ENCODE peak calls at places on chromosomes 13 and 19, in five cellular contexts. X, Q, N, A and O are unnamed samples.

GRCh38 chr13:79392882-79393563 is 13.0 kb downstream of the RBM26 start:
- DNase-seq in X (no peak), Q (no peak), N (peak; percentile 68), A (no peak), O (no peak)

GRCh38 chr13:101393140-101393539 is 23.2 kb downstream of the NALCN start:
- DNase-seq in X (no peak), Q (no peak), N (no peak), A (no peak), O (no peak)

GRCh38 chr13:43805071-43805468 is 18.3 kb upstream of the ENOX1 start:
- DNase-seq in X (no peak), Q (peak; percentile 21), N (no peak), A (no peak), O (peak; percentile 19)

GRCh38 chr19:10044390-10044789 is 31.1 kb downstream of the RDH8 start:
- DNase-seq in X (no peak), Q (no peak), N (peak; percentile 71), A (no peak), O (no peak)

GRCh38 chr19:1065606-1066109 is 1.3 kb upstream of the ARHGAP45 start:
- DNase-seq in X (peak; percentile 82), Q (no peak), N (no peak), A (no peak), O (no peak)

GRCh38 chr19:55479451-55480230 is 3.2 kb downstream of the ZNF628 start:
- DNase-seq in X (no peak), Q (no peak), N (no peak), A (no peak), O (no peak)

GRCh38 chr19:5281588-5281987 is 59.0 kb downstream of the PTPRS start:
- DNase-seq in X (peak; percentile 22), Q (peak; percentile 64), N (no peak), A (peak; percentile 36), O (peak; percentile 91)

GRCh38 chr13:73417012-73417615 is 358.3 kb downstream of the KLF5 start:
- DNase-seq in X (no peak), Q (no peak), N (peak; percentile 34), A (no peak), O (no peak)

GRCh38 chr19:14540741-14541525 is 11.5 kb downstream of the TECR start:
- DNase-seq in X (no peak), Q (no peak), N (no peak), A (no peak), O (no peak)

GRCh38 chr13:24218320-24218719 is 57.8 kb downstream of the SPATA13 start:
- DNase-seq in X (no peak), Q (no peak), N (no peak), A (no peak), O (no peak)

GRCh38 chr13:104143760-104144406 is 1077.7 kb upstream of the SLC10A2 start:
- DNase-seq in X (no peak), Q (no peak), N (no peak), A (no peak), O (no peak)

DNA sequence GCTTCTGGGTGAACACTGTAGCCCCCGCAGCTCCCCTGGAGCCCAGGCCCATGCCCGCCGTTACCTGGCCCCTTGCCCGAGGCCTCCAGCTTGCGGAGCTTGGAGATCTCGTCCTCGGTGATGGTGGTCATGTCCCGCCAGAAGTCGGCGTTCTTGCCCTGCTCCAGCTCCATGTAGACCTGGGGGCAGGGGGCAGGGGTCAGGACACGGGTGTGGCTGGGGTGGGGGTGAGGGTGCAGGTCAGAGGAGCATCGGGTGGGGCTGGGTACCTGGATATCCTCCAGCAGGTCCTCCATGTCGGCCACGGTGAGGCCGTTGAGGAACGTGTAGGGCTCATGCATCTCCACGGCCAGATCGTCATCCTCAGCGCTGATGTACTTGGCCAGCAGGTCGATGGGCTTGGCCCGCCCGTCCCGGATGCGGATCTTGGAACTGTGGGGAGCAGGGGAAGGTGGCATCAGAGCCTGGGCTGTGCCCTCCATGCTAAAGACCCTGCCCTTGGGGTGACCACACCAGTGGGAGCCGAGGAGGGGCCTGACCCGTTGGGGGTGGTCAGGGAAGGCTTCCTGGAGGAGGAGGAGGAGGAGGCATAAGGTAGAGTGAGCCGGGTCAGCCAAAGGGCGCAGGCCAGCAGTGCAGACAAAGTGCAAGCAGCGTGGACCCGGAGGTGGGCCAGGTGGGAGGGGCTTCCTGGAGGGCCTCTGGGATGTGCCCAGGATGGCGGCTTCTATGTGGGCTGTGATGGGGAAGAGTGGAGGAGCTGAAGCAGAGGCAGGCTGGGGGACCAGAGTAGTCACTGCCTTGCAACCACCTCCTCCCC is 7.6 kb downstream of the CACTIN start:
- DNase-seq in X (no peak), Q (peak; percentile 40), N (no peak), A (no peak), O (no peak)
- TF ChIP-seq CTCF in X (no peak), Q (no peak), N (no peak), A (no peak), O (no peak)

DNA sequence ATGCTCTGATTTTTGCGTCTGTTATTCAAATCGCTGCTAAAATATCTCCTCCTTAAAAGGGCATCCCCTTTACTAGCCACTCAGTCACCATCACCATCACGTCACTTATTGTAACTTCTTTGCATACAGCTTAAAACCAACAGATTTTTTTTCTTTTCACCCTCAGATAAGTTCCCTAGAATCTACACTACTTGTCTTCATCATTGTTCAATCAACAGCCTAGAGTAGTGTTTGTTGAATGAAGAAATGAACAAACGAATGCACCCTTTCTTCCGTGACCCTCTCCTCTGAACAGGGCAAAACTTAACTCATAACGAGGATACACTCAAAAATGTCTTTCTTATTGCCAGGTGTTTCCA is 1.1 kb upstream of the AKAP11 start:
- DNase-seq in X (no peak), Q (no peak), N (no peak), A (no peak), O (no peak)
- H3K4me3 ChIP-seq in X (peak overlapping the region; percentile 77), Q (peak overlapping the region; percentile 72), N (peak overlapping the region; percentile 47), A (no peak overlapping the region), O (no peak overlapping the region)

GRCh38 chr19:48858984-48859710 is 9.3 kb downstream of the PLEKHA4 start:
- DNase-seq in X (peak; percentile 60), Q (no peak), N (peak; percentile 45), A (no peak), O (no peak)

GRCh38 chr19:48856921-48857320 is 11.5 kb downstream of the PLEKHA4 start:
- DNase-seq in X (no peak), Q (no peak), N (no peak), A (no peak), O (no peak)

GRCh38 chr19:48861313-48861712 is 7.1 kb downstream of the PLEKHA4 start:
- DNase-seq in X (no peak), Q (no peak), N (no peak), A (no peak), O (no peak)

GRCh38 chr19:48862827-48863226 is 5.6 kb downstream of the PLEKHA4 start:
- DNase-seq in X (no peak), Q (no peak), N (no peak), A (no peak), O (no peak)

GRCh38 chr19:48859711-48860572 is 8.5 kb downstream of the PLEKHA4 start:
- DNase-seq in X (no peak), Q (no peak), N (peak; percentile 29), A (no peak), O (no peak)
- TF ChIP-seq POLR2A in X (no peak), Q (no peak), N (no peak), A (no peak), O (no peak)

GRCh38 chr19:58305065-58305931 is at the start of gene ERVK3-1:
- DNase-seq in X (peak; percentile 95), Q (peak; percentile 94), N (peak; percentile 96), A (peak; percentile 95), O (peak; percentile 95)
- TF ChIP-seq CTCF in X (peak; percentile 60), Q (peak; percentile 76), N (no peak), A (peak; percentile 62), O (no peak)

GRCh38 chr19:51573331-51573730 is 2.2 kb downstream of the ZNF175 start:
- DNase-seq in X (no peak), Q (no peak), N (no peak), A (no peak), O (no peak)

GRCh38 chr19:51571599-51571998 is 516 bp downstream of the ZNF175 start:
- DNase-seq in X (no peak), Q (no peak), N (peak; percentile 25), A (no peak), O (no peak)

GRCh38 chr19:51570962-51571575 is at the start of gene ZNF175:
- DNase-seq in X (peak; percentile 96), Q (peak; percentile 97), N (peak; percentile 97), A (peak; percentile 91), O (peak; percentile 95)

GRCh38 chr19:51572908-51573307 is 1.8 kb downstream of the ZNF175 start:
- DNase-seq in X (no peak), Q (no peak), N (no peak), A (no peak), O (no peak)

GRCh38 chr19:51572415-51572814 is 1.3 kb downstream of the ZNF175 start:
- DNase-seq in X (no peak), Q (no peak), N (peak; percentile 56), A (no peak), O (no peak)
- H3K4me3 ChIP-seq in X (peak overlapping the region; percentile 79), Q (no peak overlapping the region), N (peak overlapping the region; percentile 90), A (no peak overlapping the region), O (no peak overlapping the region)

GRCh38 chr19:2634960-2635359 is 67.5 kb downstream of the GNG7 start:
- DNase-seq in X (no peak), Q (no peak), N (no peak), A (no peak), O (no peak)

GRCh38 chr19:2634228-2634951 is 68.1 kb downstream of the GNG7 start:
- DNase-seq in X (no peak), Q (no peak), N (peak; percentile 49), A (no peak), O (no peak)

GRCh38 chr19:2638417-2638940 is 64.0 kb downstream of the GNG7 start:
- DNase-seq in X (no peak), Q (no peak), N (no peak), A (no peak), O (no peak)

GRCh38 chr19:2636897-2637683 is 65.4 kb downstream of the GNG7 start:
- DNase-seq in X (peak; percentile 67), Q (peak; percentile 54), N (peak; percentile 61), A (no peak), O (peak; percentile 92)

DNA sequence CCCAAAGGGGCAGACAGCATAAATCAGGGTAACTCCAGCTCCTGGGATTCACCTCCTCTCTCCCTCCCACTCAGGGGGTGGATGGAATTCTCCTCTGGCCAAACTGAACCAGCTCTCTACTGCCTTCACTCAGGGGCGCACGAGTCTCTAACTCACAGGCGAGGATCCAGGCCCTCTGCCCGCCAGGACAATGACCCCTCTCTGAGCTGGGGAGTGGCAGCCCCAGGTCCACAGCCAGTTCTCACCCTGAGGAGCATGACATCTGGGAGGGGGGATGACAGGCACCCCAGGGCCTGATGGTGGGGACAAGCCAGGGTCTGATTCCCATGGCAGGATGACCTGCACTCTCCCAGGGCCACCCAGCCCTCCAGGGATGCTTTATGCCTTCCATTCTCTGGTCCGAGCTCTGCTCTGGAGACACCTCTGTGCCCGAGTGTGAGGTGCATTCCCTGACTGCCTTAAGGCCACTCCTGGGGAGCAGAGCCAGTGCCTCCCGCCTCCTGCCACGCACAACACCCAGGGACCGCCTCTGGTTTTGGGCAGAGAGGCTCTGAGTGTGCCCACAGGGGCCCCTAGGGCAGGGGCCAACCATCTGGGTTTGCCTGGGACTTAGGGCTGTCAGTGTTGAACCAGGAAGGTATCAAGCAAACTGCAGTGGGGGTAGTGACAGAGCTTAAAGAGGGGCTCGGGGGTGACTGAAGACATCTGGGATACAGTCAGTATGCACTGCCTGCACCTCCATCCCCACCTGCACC is 66.2 kb downstream of the GNG7 start:
- DNase-seq in X (no peak), Q (no peak), N (no peak), A (no peak), O (no peak)
- TF ChIP-seq POLR2A in X (no peak), Q (no peak), N (no peak), A (no peak), O (no peak)